ENCODE peak calls at places on chromosomes 11 and 22, in ten cellular contexts. T is dorsolateral prefrontal cortex, X is Calu3, I is AG09319, G is GM10248, N is astrocyte, Y is cardiac muscle cell, H is MCF 10A, S is cardiac fibroblast, K is breast epithelium. J is an unnamed sample.

GRCh38 chr11:10908215-10908990 is 50.5 kb upstream of the ZBED5 start:
- DNase-seq in T (no peak), X (peak; percentile 63), I (peak; percentile 65), G (no peak), N (peak; percentile 98), Y (no peak), H (no peak), S (peak; percentile 83), K (no peak), J (no peak)

GRCh38 chr22:24486501-24486921 is 8.6 kb upstream of the UPB1 start:
- DNase-seq in T (no peak), X (no peak), I (no peak), G (no peak), N (peak; percentile 97), Y (no peak), H (peak; percentile 79), S (peak; percentile 83), K (no peak), J (peak; percentile 45)

GRCh38 chr11:65019824-65020223 is 5.9 kb downstream of the ARL2 start:
- DNase-seq in T (no peak), X (no peak), I (no peak), G (no peak), N (no peak), Y (no peak), H (no peak), S (no peak), K (no peak), J (no peak)

GRCh38 chr11:91921974-91922373 is 302.6 kb upstream of the FAT3 start:
- DNase-seq in T (no peak), X (peak; percentile 38), I (no peak), G (no peak), N (peak; percentile 29), Y (no peak), H (peak; percentile 62), S (no peak), K (no peak), J (peak; percentile 26)

GRCh38 chr11:78689558-78690153 is 115.0 kb upstream of the NARS2 start:
- DNase-seq in T (no peak), X (no peak), I (no peak), G (no peak), N (no peak), Y (no peak), H (no peak), S (no peak), K (no peak), J (no peak)

GRCh38 chr11:69430566-69430965 is 50.9 kb upstream of the LINC01488 start:
- DNase-seq in T (no peak), X (no peak), I (no peak), G (no peak), N (no peak), Y (no peak), H (no peak), S (no peak), K (no peak), J (no peak)

GRCh38 chr11:18700872-18701271 is 2.3 kb downstream of the TMEM86A start:
- DNase-seq in T (no peak), X (no peak), I (no peak), G (no peak), N (no peak), Y (no peak), H (no peak), S (no peak), K (peak; percentile 37), J (no peak)

GRCh38 chr22:43277987-43278601 is 65.1 kb downstream of the SCUBE1 start:
- DNase-seq in T (no peak), X (peak; percentile 11), I (no peak), G (no peak), N (no peak), Y (no peak), H (no peak), S (no peak), K (no peak), J (no peak)

GRCh38 chr11:75656044-75656726 is 12.7 kb downstream of the MAP6 start:
- DNase-seq in T (no peak), X (no peak), I (no peak), G (no peak), N (peak; percentile 9), Y (no peak), H (no peak), S (no peak), K (no peak), J (peak; percentile 34)

GRCh38 chr11:27904358-27905055 is 203.4 kb downstream of the KIF18A start:
- DNase-seq in T (no peak), X (no peak), I (no peak), G (no peak), N (peak; percentile 64), Y (no peak), H (peak; percentile 30), S (peak; percentile 56), K (no peak), J (peak; percentile 64)

GRCh38 chr11:71490731-71491390 is 36.2 kb upstream of the KRTAP5-7 start:
- DNase-seq in T (no peak), X (no peak), I (no peak), G (no peak), N (no peak), Y (no peak), H (no peak), S (no peak), K (no peak), J (no peak)

GRCh38 chr11:118042791-118043190 is 34.1 kb upstream of the TMPRSS4 start:
- DNase-seq in T (no peak), X (no peak), I (no peak), G (no peak), N (no peak), Y (no peak), H (no peak), S (no peak), K (no peak), J (no peak)

DNA sequence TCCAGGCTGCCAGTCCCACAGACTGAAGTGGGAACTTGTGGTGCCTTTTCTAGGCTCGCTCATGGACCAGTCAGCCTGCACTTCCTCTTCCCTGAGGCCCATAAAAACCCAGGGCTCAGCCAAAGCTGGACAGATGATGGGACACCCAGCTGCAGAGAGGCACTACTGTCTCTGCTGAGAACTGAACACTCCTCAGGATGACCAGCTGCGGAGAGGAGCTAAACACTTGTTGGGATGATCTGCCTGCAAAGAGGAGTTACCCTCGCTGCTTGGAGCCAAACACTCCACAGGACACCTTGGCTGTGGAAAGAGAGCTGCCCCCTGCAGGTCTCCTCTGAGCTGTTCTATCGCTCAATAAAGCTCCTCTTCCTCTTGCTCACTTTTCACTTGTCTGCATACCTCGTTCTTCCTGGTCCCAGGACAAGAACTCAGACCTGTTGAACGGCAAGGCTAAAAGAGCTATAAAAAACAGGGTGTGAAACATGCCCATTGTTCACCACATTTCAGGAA is 465.5 kb downstream of the GUCY1A2 start:
- DNase-seq in T (no peak), X (no peak), I (no peak), G (no peak), N (no peak), Y (no peak), H (no peak), S (no peak), K (no peak), J (no peak)
- TF ChIP-seq CTCF in T (no peak), X (no peak), I (no peak), G (no peak), N (no peak), Y (no peak), H (no peak), S (no peak), K (no peak), J (no peak)

DNA sequence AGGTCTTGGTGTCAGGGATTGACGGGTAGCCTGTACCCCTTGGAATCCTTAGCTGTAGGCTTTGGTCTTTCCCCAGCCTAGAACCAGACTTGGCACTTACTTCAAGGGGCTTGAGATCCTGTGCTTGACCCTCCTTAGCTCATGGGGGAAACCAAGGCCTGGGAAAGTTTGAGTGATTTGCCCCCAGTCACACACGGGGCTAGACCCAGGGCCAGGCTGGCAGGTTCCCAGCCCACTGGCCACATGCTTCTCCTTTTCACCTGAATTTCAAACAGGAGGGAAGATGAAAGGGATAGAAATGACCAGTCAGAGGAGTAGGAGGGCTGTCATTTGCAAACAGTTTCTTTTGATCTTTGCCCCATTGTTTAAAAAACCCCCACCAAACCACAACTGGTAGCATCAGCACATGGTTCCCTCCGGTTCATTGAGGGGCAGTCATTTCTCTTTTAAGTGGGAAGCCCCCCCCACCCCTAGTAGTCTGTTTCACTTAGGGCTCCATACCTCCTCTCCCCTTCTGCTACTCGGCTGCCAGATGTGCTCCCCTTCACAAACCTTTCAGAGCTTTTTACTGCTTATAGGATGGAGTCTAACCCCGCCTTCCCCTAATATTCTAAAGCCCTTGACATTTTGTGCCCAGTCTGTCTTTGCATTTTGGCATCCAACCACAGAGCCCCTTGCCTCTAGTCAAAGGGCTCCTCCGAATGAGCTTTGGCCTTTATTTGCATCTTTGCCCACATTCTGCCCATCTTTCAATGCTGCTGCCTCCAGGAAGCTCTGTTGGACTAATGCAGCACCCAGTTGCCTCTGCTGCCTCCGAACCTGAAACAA is 37.6 kb downstream of the ZNRF3 start:
- DNase-seq in T (no peak), X (no peak), I (no peak), G (peak; percentile 39), N (no peak), Y (no peak), H (no peak), S (no peak), K (no peak), J (no peak)
- TF ChIP-seq CTCF in T (no peak), X (no peak), I (no peak), G (no peak), N (no peak), Y (no peak), H (no peak), S (no peak), K (no peak), J (no peak)

GRCh38 chr11:124122123-124122522 is 6.9 kb downstream of the VWA5A start:
- DNase-seq in T (no peak), X (no peak), I (no peak), G (no peak), N (peak; percentile 26), Y (peak; percentile 23), H (no peak), S (no peak), K (no peak), J (no peak)

GRCh38 chr11:124119103-124119502 is 3.9 kb downstream of the VWA5A start:
- DNase-seq in T (no peak), X (no peak), I (no peak), G (no peak), N (no peak), Y (no peak), H (no peak), S (no peak), K (no peak), J (no peak)

DNA sequence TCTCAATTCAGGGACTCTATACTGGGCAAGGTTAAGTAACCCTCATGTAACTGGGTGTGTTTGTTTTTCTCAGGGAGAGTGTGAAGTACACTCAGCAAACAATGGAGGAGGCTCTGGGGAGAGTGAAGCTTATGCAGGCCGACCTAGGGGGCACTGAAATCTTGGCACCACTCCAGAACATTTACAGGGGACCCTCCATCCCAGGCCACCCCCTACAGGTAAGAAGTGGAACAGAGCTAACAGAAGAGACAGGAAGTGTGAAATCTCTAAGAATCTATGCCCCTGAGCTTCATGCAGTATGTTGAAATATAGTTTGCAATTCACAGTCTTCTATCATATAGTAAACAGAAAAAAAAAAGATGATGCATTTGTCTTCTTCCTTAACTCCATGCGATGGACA is 8.3 kb downstream of the VWA5A start:
- DNase-seq in T (no peak), X (no peak), I (no peak), G (no peak), N (no peak), Y (no peak), H (no peak), S (no peak), K (no peak), J (no peak)
- TF ChIP-seq CTCF in T (no peak), X (no peak), I (no peak), G (no peak), N (no peak), Y (no peak), H (no peak), S (no peak), K (no peak), J (no peak)

GRCh38 chr22:30920407-30920806 is 48.2 kb downstream of the MORC2 start:
- DNase-seq in T (peak; percentile 76), X (peak; percentile 84), I (peak; percentile 20), G (peak; percentile 84), N (peak; percentile 12), Y (peak; percentile 81), H (peak; percentile 72), S (peak; percentile 74), K (peak; percentile 74), J (peak; percentile 68)
- TF ChIP-seq CTCF in T (peak; percentile 96), X (peak; percentile 90), I (peak; percentile 89), G (peak; percentile 87), N (peak; percentile 88), Y (peak; percentile 91), H (peak; percentile 86), S (peak; percentile 86), K (peak; percentile 62), J (peak; percentile 91)